ENCODE peak calls at places on chromosomes 2 and 18, in four cellular contexts. H is right atrium auricular region, R is HL-60, M is fibroblast of mammary gland. V is an unnamed sample.

GRCh38 chr2:105645031-105645940 is 99.4 kb upstream of the NCK2 start:
- DNase-seq in M (no peak), H (no peak), R (no peak), V (no peak)

GRCh38 chr2:73825408-73825807 is 3.4 kb upstream of the STAMBP start:
- DNase-seq in R (no peak), H (no peak), M (peak), V (no peak)

GRCh38 chr2:160906878-160907277 is 253.3 kb upstream of the TANK start:
- DNase-seq in H (no peak), M (no peak), R (no peak), V (no peak)

GRCh38 chr2:15809504-15809903 is 130.8 kb upstream of the MYCN start:
- DNase-seq in H (no peak), M (no peak), R (no peak), V (no peak)

GRCh38 chr2:16277117-16277516 is 336.8 kb downstream of the MYCN start:
- DNase-seq in M (no peak), R (no peak), H (no peak), V (no peak)

GRCh38 chr18:52326001-52326400 is 14.0 kb upstream of the DCC start:
- DNase-seq in R (no peak), H (no peak), M (peak), V (no peak)

GRCh38 chr2:161122772-161123530 is 37.3 kb upstream of the TANK start:
- DNase-seq in R (peak), H (peak), M (peak), V (no peak)

GRCh38 chr2:226622484-226622883 is 177.1 kb downstream of the IRS1 start:
- DNase-seq in M (no peak), R (no peak), H (no peak), V (no peak)

GRCh38 chr18:58567453-58568196 is 61.3 kb downstream of the ALPK2 start:
- DNase-seq in H (no peak), M (peak), R (no peak), V (no peak)

GRCh38 chr2:148582679-148583511 is 61.7 kb upstream of the EPC2 start:
- DNase-seq in M (no peak), H (no peak), R (no peak), V (no peak)

GRCh38 chr2:79876430-79876829 is 363.6 kb downstream of the CTNNA2 start:
- DNase-seq in M (peak), R (no peak), H (no peak), V (no peak)

GRCh38 chr2:97210336-97210735 is 97.4 kb downstream of the ANKRD36 start:
- DNase-seq in R (no peak), M (no peak), H (no peak), V (no peak)

GRCh38 chr2:54638103-54638502 is 85.4 kb upstream of the EML6 start:
- DNase-seq in H (no peak), R (no peak), M (no peak), V (no peak)

GRCh38 chr2:108139521-108139920 is 100.2 kb upstream of the SULT1C3 start:
- DNase-seq in R (no peak), H (no peak), M (peak), V (no peak)

GRCh38 chr2:26526589-26526988 is 48.7 kb upstream of the OTOF start:
- DNase-seq in H (no peak), R (no peak), M (no peak), V (no peak)

GRCh38 chr2:140565756-140566155 is 1565.1 kb downstream of the LRP1B start:
- DNase-seq in R (no peak), H (no peak), M (no peak), V (no peak)

GRCh38 chr18:41923495-41923894 is 31.5 kb upstream of the PIK3C3 start:
- DNase-seq in R (no peak), H (no peak), M (no peak), V (no peak)

GRCh38 chr2:101699191-101699938 is 1.9 kb downstream of the MAP4K4 start:
- DNase-seq in H (no peak), M (peak), R (no peak), V (no peak)

DNA sequence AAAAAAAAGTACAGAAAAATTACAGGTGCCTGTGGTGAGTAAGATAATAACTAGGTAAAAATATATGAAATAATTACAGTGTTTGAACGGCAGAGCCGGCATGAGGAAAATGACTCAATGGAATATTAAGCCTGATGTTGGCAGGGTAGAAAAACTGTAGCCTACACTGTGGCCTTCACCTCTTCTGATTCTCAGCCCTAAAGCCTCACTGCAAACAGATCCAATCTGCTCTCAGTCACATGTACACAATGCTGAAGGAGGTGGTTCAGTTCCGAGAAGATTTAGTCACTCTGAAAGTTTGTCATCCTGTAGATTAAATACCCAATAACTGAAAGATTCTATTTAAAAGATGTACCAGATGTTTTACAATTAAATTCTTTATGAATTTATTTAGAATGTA is 66.9 kb upstream of the MAP3K20 start:
- DNase-seq in R (no peak), H (no peak), M (no peak), V (no peak)
- H3K4me3 ChIP-seq in R (no peak), H (no peak), M (no peak), V (no peak)

GRCh38 chr18:66874375-66874774 is 270.5 kb upstream of the CDH19 start:
- DNase-seq in M (no peak), H (no peak), R (no peak), V (no peak)

GRCh38 chr18:66867653-66868052 is 263.8 kb upstream of the CDH19 start:
- DNase-seq in M (no peak), R (no peak), H (no peak), V (no peak)

GRCh38 chr18:66874812-66875474 is 271.1 kb upstream of the CDH19 start:
- DNase-seq in H (no peak), M (no peak), R (no peak), V (no peak)

GRCh38 chr18:66873899-66874298 is 270.0 kb upstream of the CDH19 start:
- DNase-seq in M (no peak), H (no peak), R (no peak), V (no peak)

DNA sequence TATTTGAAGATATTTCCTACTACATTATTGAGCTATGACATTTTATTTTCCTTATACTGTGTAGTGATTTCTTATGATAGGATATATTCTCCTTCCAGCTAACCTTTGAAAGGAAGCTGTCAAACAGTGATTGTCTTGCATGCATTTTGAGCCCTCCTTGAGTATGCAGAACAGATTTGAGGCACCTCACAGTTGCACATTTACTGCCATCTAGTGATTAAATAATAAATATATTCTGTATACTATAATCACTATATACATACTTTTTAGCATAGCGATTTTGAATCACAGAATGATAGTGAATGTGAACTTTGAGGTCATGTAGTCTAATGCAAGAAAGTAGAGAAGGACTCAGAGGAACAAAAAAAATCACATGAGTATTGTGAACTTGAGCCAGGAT is 268.4 kb upstream of the CDH19 start:
- DNase-seq in R (no peak), M (peak), H (no peak), V (no peak)
- TF ChIP-seq CTCF in R (no peak), M (peak), H (no peak), V (peak)

GRCh38 chr2:174333502-174334277 is 1.1 kb upstream of the SP9 start:
- DNase-seq in M (no peak), R (no peak), H (no peak), V (peak)
- H3K4me3 ChIP-seq in M (no peak), R (no peak), H (no peak), V (peak)

GRCh38 chr2:159758239-159758638 is 39.8 kb downstream of the CD302 start:
- DNase-seq in R (no peak), H (no peak), M (no peak), V (no peak)

GRCh38 chr2:159753797-159754196 is 41.5 kb downstream of the MARCHF7 start:
- DNase-seq in M (no peak), H (no peak), R (peak), V (no peak)

GRCh38 chr2:159755014-159755413 is 42.7 kb downstream of the MARCHF7 start:
- DNase-seq in H (no peak), R (no peak), M (no peak), V (no peak)

GRCh38 chr2:159758686-159759085 is 39.3 kb downstream of the CD302 start:
- DNase-seq in R (no peak), M (no peak), H (no peak), V (no peak)

DNA sequence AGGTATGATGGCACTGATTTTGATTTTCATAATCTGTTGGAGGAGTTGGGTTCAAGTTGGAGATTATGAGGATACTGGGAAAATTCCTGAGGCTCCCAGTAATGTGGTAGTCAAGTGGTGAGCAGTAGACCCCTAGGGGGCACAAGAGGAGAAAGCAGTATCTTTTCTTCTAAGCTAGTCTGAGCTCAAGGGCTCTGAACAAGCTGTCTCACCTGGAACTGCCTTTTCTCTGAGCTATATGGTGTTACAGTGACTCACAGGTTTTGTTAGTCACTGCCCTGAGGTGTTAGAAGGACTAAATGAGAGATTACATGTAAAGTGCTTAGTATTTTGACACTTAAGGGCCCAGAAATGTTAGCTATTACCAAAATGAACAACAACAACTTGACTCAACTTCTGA is 42.2 kb downstream of the CD302 start:
- DNase-seq in R (no peak), H (no peak), M (peak), V (no peak)
- TF ChIP-seq CTCF in R (no peak), H (no peak), M (peak), V (peak)

GRCh38 chr2:207330912-207331311 is 165.2 kb upstream of the KLF7 start:
- DNase-seq in R (no peak), M (peak), H (peak), V (peak)
- H3K4me3 ChIP-seq in R (no peak), M (no peak), H (no peak), V (peak)

GRCh38 chr18:25979358-25979727 is 111.1 kb downstream of the SS18 start:
- DNase-seq in R (no peak), M (no peak), H (no peak), V (no peak)

DNA sequence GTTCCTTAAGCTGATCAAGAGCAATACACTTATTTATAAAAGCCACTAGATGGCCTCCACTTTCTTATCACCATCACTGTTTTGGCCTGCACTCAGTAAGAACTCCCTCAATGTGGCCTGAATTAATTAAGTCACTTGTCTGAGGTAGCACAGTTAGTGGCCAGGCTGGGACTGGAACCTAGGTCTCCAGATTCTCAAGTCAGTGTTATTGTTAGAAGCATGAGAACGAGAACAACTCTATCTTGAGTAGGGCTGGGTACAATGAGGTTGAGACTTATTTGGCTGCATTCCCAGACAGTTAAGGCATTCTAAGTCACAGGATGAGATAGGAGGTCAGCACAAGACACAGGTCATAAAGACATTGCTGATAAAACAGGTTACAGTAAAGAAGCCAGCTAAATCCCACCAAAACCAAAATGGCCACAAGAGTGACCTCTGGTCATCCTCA is 115.8 kb downstream of the SS18 start:
- DNase-seq in R (no peak), M (no peak), H (no peak), V (no peak)
- TF ChIP-seq CTCF in R (no peak), M (no peak), H (no peak), V (no peak)

GRCh38 chr2:157874278-157874825 is 1.8 kb downstream of the ACVR1 start:
- DNase-seq in H (no peak), M (no peak), R (no peak), V (no peak)
- H3K4me3 ChIP-seq in H (peak), M (peak), R (no peak), V (no peak)